ENCODE peak calls at places on chromosomes 5 and 9, in five cellular contexts. M, I, G, V and F are unnamed samples.

GRCh38 chr5:10595305-10595677 is 31.4 kb downstream of the ANKRD33B start:
- DNase-seq in M (no peak), I (no peak), G (no peak), V (no peak), F (no peak)

GRCh38 chr9:91682806-91683205 is 259.2 kb upstream of the NFIL3 start:
- DNase-seq in M (no peak), I (peak), G (no peak), V (no peak), F (no peak)

GRCh38 chr5:72633649-72634048 is 126.4 kb upstream of the ZNF366 start:
- DNase-seq in M (no peak), I (peak), G (no peak), V (no peak), F (no peak)

GRCh38 chr5:53601570-53601969 is 41.1 kb downstream of the NDUFS4 start:
- DNase-seq in M (no peak), I (peak), G (no peak), V (no peak), F (no peak)

GRCh38 chr9:15999422-16000339 is 446.8 kb downstream of the CCDC171 start:
- DNase-seq in M (peak), I (peak), G (no peak), V (no peak), F (no peak)

GRCh38 chr5:172891716-172892421 is 57.8 kb downstream of the ERGIC1 start:
- DNase-seq in M (no peak), I (peak), G (no peak), V (no peak), F (no peak)

GRCh38 chr5:86917117-86917579 is 299.4 kb downstream of the COX7C start:
- DNase-seq in M (no peak), I (peak), G (no peak), V (peak), F (no peak)

GRCh38 chr9:124786881-124787573 is 10.1 kb downstream of the OLFML2A start:
- DNase-seq in M (no peak), I (no peak), G (no peak), V (no peak), F (no peak)

GRCh38 chr5:56676091-56676768 is 139.1 kb upstream of the MAP3K1 start:
- DNase-seq in M (no peak), I (no peak), G (no peak), V (no peak), F (no peak)

GRCh38 chr5:143396353-143396940 is 7.0 kb downstream of the NR3C1 start:
- DNase-seq in M (no peak), I (no peak), G (no peak), V (no peak), F (no peak)

GRCh38 chr9:125412166-125412565 is 150.5 kb downstream of the GAPVD1 start:
- DNase-seq in M (no peak), I (no peak), G (no peak), V (no peak), F (no peak)

GRCh38 chr5:126544087-126544740 is 50.8 kb downstream of the ALDH7A1 start:
- DNase-seq in M (no peak), I (peak), G (no peak), V (no peak), F (peak)

GRCh38 chr9:117245225-117245624 is 169.6 kb downstream of the ASTN2 start:
- DNase-seq in M (no peak), I (no peak), G (no peak), V (no peak), F (no peak)

GRCh38 chr5:55360190-55360589 is 52.4 kb downstream of the MTREX start:
- DNase-seq in M (no peak), I (no peak), G (no peak), V (no peak), F (no peak)

GRCh38 chr5:10601246-10602030 is 37.6 kb downstream of the ANKRD33B start:
- DNase-seq in M (peak), I (peak), G (peak), V (peak), F (no peak)

GRCh38 chr9:91643474-91644102 is 220.0 kb upstream of the NFIL3 start:
- DNase-seq in M (no peak), I (no peak), G (no peak), V (no peak), F (no peak)

GRCh38 chr5:107486489-107486888 is 184.2 kb downstream of the EFNA5 start:
- DNase-seq in M (no peak), I (peak), G (no peak), V (no peak), F (peak)

GRCh38 chr9:111350556-111350955 is 20.5 kb upstream of the OR2K2 start:
- DNase-seq in M (no peak), I (no peak), G (no peak), V (no peak), F (no peak)

GRCh38 chr5:37565067-37565670 is 186.1 kb downstream of the WDR70 start:
- DNase-seq in M (no peak), I (no peak), G (no peak), V (no peak), F (no peak)

GRCh38 chr9:72586388-72587160 is 65.2 kb downstream of the TMC1 start:
- DNase-seq in M (no peak), I (peak), G (peak), V (no peak), F (peak)

GRCh38 chr5:2889946-2890475 is 138.5 kb upstream of the IRX2 start:
- DNase-seq in M (no peak), I (no peak), G (no peak), V (peak), F (no peak)

GRCh38 chr5:151026674-151027073 is 6.3 kb downstream of the GPX3 start:
- DNase-seq in M (no peak), I (peak), G (no peak), V (no peak), F (no peak)

GRCh38 chr9:121643473-121643872 is 8.0 kb upstream of the DAB2IP start:
- DNase-seq in M (no peak), I (no peak), G (no peak), V (no peak), F (no peak)

GRCh38 chr5:6448622-6449464 is at the start of gene UBE2QL1:
- DNase-seq in M (no peak), I (no peak), G (peak), V (peak), F (no peak)

GRCh38 chr9:128113526-128114325 is 13.8 kb downstream of the PTGES2 start:
- DNase-seq in M (no peak), I (no peak), G (no peak), V (no peak), F (no peak)

GRCh38 chr9:107439991-107440456 is 49.5 kb downstream of the KLF4 start:
- DNase-seq in M (no peak), I (no peak), G (no peak), V (no peak), F (no peak)

GRCh38 chr5:24606974-24607373 is 37.8 kb downstream of the CDH10 start:
- DNase-seq in M (no peak), I (no peak), G (no peak), V (no peak), F (no peak)

GRCh38 chr5:114360816-114361723 is 800 bp upstream of the KCNN2 start:
- DNase-seq in M (no peak), I (no peak), G (no peak), V (peak), F (no peak)

GRCh38 chr5:72467421-72467820 is 39.8 kb downstream of the ZNF366 start:
- DNase-seq in M (no peak), I (peak), G (no peak), V (no peak), F (no peak)

GRCh38 chr9:130472184-130472705 is 27.5 kb downstream of the ASS1 start:
- DNase-seq in M (no peak), I (no peak), G (no peak), V (no peak), F (no peak)

GRCh38 chr5:148820778-148821395 is 5.5 kb upstream of the ADRB2 start:
- DNase-seq in M (no peak), I (peak), G (no peak), V (no peak), F (peak)

GRCh38 chr5:55344392-55344992 is 36.7 kb downstream of the MTREX start:
- DNase-seq in M (peak), I (peak), G (peak), V (peak), F (peak)

GRCh38 chr9:103041961-103042360 is 46.8 kb downstream of the CYLC2 start:
- DNase-seq in M (no peak), I (no peak), G (no peak), V (no peak), F (no peak)

GRCh38 chr5:137752873-137753226 is 1.3 kb downstream of the HNRNPA0 start:
- DNase-seq in M (no peak), I (peak), G (no peak), V (no peak), F (no peak)

GRCh38 chr5:78889759-78890158 is 95.4 kb downstream of the ARSB start:
- DNase-seq in M (no peak), I (no peak), G (no peak), V (no peak), F (no peak)

GRCh38 chr5:143101134-143101533 is 302.4 kb downstream of the NR3C1 start:
- DNase-seq in M (no peak), I (no peak), G (no peak), V (no peak), F (no peak)